ENCODE peak calls at places on chromosomes 13 and 19, in five cellular contexts. Y is upper lobe of right lung, U is mucosa of descending colon, G is tibial artery, N is ascending aorta. I is an unnamed sample. For H3K4me1, the result is how much of the 10 kb centered on the place peaks cover.

GRCh38 chr13:105763851-105764250 is 771.6 kb downstream of the EFNB2 start:
- DNase-seq in Y (no peak), U (no peak), N (no peak), G (no peak), I (no peak)

GRCh38 chr13:36453518-36453917 is 21.2 kb downstream of the CCNA1 start:
- DNase-seq in U (no peak), N (no peak), Y (no peak), G (no peak), I (no peak)

GRCh38 chr13:53005631-53006030 is 23.0 kb upstream of the OLFM4 start:
- DNase-seq in U (no peak), N (no peak), Y (no peak), G (no peak), I (no peak)

GRCh38 chr13:58318495-58319167 is 687.1 kb downstream of the PCDH17 start:
- DNase-seq in G (no peak), N (no peak), Y (no peak), U (peak), I (no peak)

GRCh38 chr13:90107658-90108057 is 1239.8 kb upstream of the MIR17HG start:
- DNase-seq in G (no peak), N (no peak), U (no peak), Y (no peak), I (no peak)

GRCh38 chr13:97798836-97799235 is 154.6 kb upstream of the IPO5 start:
- DNase-seq in U (no peak), G (no peak), N (no peak), Y (no peak), I (no peak)

GRCh38 chr19:39052243-39052746 is 19.9 kb upstream of the FBXO27 start:
- DNase-seq in Y (peak), U (peak), N (no peak), G (peak), I (peak)

GRCh38 chr13:43180036-43180660 is 156.8 kb downstream of the DNAJC15 start:
- DNase-seq in N (no peak), G (no peak), U (no peak), Y (no peak), I (no peak)

GRCh38 chr19:681029-681626 is 4.9 kb downstream of the FSTL3 start:
- DNase-seq in U (peak), N (peak), Y (peak), G (peak), I (peak)

GRCh38 chr19:10286803-10287737 is at the start of gene ICAM4:
- DNase-seq in N (no peak), U (peak), Y (peak), G (peak), I (peak)

GRCh38 chr19:10289167-10289835 is 451 bp upstream of the ICAM5 start:
- DNase-seq in N (no peak), U (peak), G (no peak), Y (peak), I (peak)

GRCh38 chr19:10289836-10290438 is at the start of gene ICAM5:
- DNase-seq in U (peak), Y (no peak), G (no peak), N (no peak), I (no peak)

GRCh38 chr19:10290439-10290875 is 705 bp downstream of the ICAM5 start:
- DNase-seq in N (no peak), G (no peak), U (no peak), Y (no peak), I (no peak)

GRCh38 chr19:10288662-10289166 is 1.0 kb upstream of the ICAM5 start:
- DNase-seq in G (no peak), Y (peak), N (no peak), U (peak), I (peak)
- H3K4me1 ChIP-seq in G (half or more), Y (half or more), N (under half), U (half or more), I (under half)

DNA sequence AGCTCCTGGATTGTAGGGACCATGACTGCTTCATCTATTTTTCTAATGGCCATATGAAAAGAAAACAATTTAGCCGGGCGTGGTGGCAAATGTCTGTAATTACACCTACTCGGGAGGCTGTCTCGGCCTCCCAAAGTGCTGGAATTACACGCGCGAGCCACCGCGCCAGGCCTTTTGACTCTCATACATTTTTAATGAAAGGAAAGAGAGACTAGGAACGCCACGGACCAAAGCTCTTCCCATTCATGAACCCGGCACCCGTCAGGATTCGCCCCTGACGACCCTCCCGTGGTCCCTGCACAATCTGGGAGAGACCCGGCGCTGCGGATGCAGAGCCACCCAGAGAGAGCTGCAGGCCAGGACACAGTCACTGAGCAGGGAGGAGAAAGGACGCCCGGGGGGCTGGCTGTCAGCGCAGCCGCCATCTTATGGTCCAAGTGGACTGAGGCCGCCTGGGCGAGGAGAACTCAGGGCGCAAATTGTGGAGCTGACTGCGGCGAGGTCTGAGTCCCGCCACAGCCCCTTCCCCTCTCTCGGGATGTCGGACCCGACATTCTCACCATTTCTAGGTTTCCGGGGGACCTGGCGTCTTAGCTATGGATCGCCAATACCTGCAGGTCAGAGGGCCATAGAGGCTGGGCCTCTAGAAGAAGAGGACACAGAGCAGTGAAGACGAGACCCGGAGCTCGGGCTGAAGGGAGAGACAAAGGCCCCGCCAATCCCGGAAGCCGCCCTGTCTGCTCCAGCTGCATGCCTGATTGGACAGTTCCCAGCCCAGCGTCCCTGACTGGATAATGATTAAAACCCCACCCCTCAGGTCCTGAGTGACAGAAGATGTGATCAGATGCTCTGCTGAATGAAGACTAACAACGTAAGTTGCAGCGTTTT is at the start of gene ZNF681:
- DNase-seq in G (peak), Y (peak), U (peak), N (peak), I (peak)
- TF ChIP-seq CTCF in G (no peak), Y (peak), U (no peak), N (no peak), I (no peak)

GRCh38 chr13:113613789-113614379 is 29.3 kb downstream of the TFDP1 start:
- DNase-seq in G (no peak), U (no peak), Y (no peak), N (no peak), I (no peak)

GRCh38 chr13:113609616-113610015 is 25.1 kb downstream of the TFDP1 start:
- DNase-seq in N (no peak), G (no peak), Y (no peak), U (no peak), I (no peak)

GRCh38 chr13:113612626-113613025 is 28.1 kb downstream of the TFDP1 start:
- DNase-seq in N (no peak), Y (no peak), G (no peak), U (no peak), I (no peak)

GRCh38 chr13:113610266-113610665 is 25.7 kb downstream of the TFDP1 start:
- DNase-seq in Y (no peak), N (no peak), U (no peak), G (no peak), I (no peak)

DNA sequence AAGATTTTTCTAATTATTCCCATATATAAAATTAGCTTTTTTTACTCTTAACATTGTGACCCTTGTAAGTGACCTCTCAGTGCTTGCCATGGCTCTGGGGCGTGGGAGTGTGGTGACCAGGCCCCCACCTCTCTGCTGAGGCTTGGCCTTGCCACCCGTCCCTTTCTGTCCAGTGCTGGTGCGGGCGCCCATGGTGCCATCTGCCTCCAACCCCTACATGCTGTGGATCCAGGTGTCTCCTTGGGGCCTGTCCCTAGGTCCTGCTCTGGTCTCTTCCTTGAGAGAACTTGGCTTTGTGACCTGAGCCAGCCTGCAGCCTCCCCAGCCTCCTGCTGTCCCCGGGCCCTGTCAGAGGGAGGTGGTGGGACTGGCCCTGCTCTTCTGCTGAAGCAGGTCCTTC is 27.4 kb downstream of the TFDP1 start:
- DNase-seq in U (no peak), Y (no peak), G (no peak), N (no peak), I (no peak)
- H3K4me1 ChIP-seq in U (under half), Y (under half), G (under half), N (under half), I (under half)

GRCh38 chr13:93183302-93183701 is 43.3 kb upstream of the GPC6 start:
- DNase-seq in U (no peak), G (no peak), N (no peak), Y (no peak), I (no peak)
- TF ChIP-seq CTCF in U (no peak), G (no peak), N (no peak), Y (no peak), I (peak)

GRCh38 chr13:99647593-99647980 is 146.3 kb downstream of the TM9SF2 start:
- DNase-seq in G (no peak), N (no peak), U (no peak), Y (no peak), I (no peak)

GRCh38 chr13:99646866-99647592 is 145.8 kb downstream of the TM9SF2 start:
- DNase-seq in N (no peak), G (no peak), Y (no peak), U (no peak), I (no peak)

GRCh38 chr13:99650410-99650809 is 149.1 kb downstream of the TM9SF2 start:
- DNase-seq in N (no peak), Y (no peak), U (no peak), G (no peak), I (no peak)

GRCh38 chr13:99648905-99649304 is 147.6 kb downstream of the TM9SF2 start:
- DNase-seq in N (no peak), Y (no peak), U (no peak), G (no peak), I (no peak)

DNA sequence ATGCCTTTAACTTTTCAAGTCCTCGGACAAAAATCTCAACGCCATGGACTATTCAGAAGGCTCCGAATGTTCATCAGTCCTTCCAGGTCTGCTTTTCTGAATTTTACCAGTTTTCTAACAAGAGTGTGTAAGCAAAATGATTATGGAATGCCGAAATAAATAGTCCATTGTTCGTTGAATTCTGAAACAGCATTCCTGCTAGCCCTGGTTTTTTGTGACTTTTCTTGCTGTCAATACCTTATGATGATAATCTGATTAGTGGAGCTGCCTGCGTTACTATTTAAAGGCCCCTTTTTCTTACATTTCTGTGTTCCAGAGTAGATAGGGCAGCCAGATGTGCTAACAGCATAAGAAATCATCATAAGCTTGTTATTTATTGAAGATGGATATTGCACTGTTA is 147.0 kb downstream of the TM9SF2 start:
- DNase-seq in N (no peak), G (no peak), Y (no peak), U (no peak), I (no peak)
- H3K4me1 ChIP-seq in N (under half), G (under half), Y (under half), U (under half), I (under half)

GRCh38 chr13:114147803-114148520 is 15.5 kb upstream of the RASA3 start:
- DNase-seq in G (no peak), N (no peak), U (peak), Y (peak), I (no peak)

GRCh38 chr13:114145722-114146121 is 13.3 kb upstream of the RASA3 start:
- DNase-seq in Y (peak), G (no peak), U (peak), N (no peak), I (no peak)

GRCh38 chr13:114146173-114146572 is 13.8 kb upstream of the RASA3 start:
- DNase-seq in Y (peak), U (peak), G (no peak), N (no peak), I (no peak)

GRCh38 chr13:114145256-114145655 is 12.8 kb upstream of the RASA3 start:
- DNase-seq in U (peak), N (peak), Y (no peak), G (no peak), I (no peak)

DNA sequence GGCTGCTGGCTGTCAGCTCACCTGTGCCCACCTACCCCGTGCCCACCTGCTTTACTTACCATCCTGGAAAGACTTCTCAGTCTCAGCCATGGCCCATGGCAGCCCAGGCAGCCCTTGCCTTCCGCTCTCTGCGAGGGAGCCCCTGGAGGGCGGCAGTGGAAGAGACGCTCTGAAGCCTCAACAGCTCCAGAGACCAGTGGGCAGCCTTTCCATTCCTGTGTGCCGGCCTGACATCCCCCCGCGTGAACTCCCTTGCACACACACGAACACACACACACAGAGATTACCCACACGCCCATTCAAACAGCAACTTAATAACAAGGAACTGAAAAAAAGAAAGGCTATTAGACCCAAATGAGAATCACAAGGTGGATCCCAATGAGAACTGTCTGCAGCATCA is 14.2 kb upstream of the RASA3 start:
- DNase-seq in G (no peak), Y (peak), U (peak), N (no peak), I (peak)
- TF ChIP-seq CTCF in G (no peak), Y (no peak), U (no peak), N (no peak), I (peak)

I was measured in BE2C.